ENCODE peak calls at places on chromosomes 12 and 14, in five cellular contexts. H is mucosa of gallbladder; S is GM23248; N is effector memory CD4-positive, alpha-beta T cell; A is ELR. F is an unnamed sample.

GRCh38 chr14:30799933-30800332 is 74.4 kb upstream of the COCH start:
- DNase-seq in H (no peak), S (no peak), N (no peak), A (no peak), F (no peak)

GRCh38 chr12:52797529-52797894 is 1.6 kb upstream of the KRT3 start:
- DNase-seq in H (no peak), S (no peak), N (no peak), A (no peak), F (no peak)

GRCh38 chr14:72818998-72819397 is 74.9 kb downstream of the DPF3 start:
- DNase-seq in H (no peak), S (no peak), N (no peak), A (no peak), F (no peak)

GRCh38 chr12:990308-990648 is 745 bp upstream of the ERC1 start:
- DNase-seq in H (peak), S (peak), N (peak), A (peak), F (no peak)

GRCh38 chr12:62714409-62715075 is 220.4 kb downstream of the PPM1H start:
- DNase-seq in H (no peak), S (no peak), N (no peak), A (no peak), F (no peak)

GRCh38 chr12:67648306-67649164 is at the start of gene DYRK2:
- DNase-seq in H (peak), S (peak), N (peak), A (peak), F (peak)

GRCh38 chr12:89450922-89451321 is 73.7 kb downstream of the GALNT4 start:
- DNase-seq in H (no peak), S (peak), N (no peak), A (peak), F (no peak)

GRCh38 chr12:61810486-61810885 is 449.7 kb upstream of the USP15 start:
- DNase-seq in H (no peak), S (no peak), N (no peak), A (no peak), F (no peak)

GRCh38 chr12:13443498-13443897 is 247.0 kb downstream of the EMP1 start:
- DNase-seq in H (no peak), S (no peak), N (no peak), A (no peak), F (no peak)

GRCh38 chr12:8577879-8578278 is 34.8 kb downstream of the AICDA start:
- DNase-seq in H (no peak), S (no peak), N (no peak), A (no peak), F (no peak)

GRCh38 chr12:50550530-50551223 is 45.9 kb downstream of the DIP2B start:
- DNase-seq in H (no peak), S (no peak), N (no peak), A (peak), F (no peak)

GRCh38 chr12:62517887-62518286 is 51.3 kb downstream of the MON2 start:
- DNase-seq in H (no peak), S (no peak), N (no peak), A (no peak), F (no peak)

GRCh38 chr12:19646599-19646998 is 207.3 kb downstream of the AEBP2 start:
- DNase-seq in H (no peak), S (no peak), N (no peak), A (no peak), F (no peak)

GRCh38 chr12:116687888-116688287 is 50.0 kb downstream of the SPRING1 start:
- DNase-seq in H (no peak), S (peak), N (no peak), A (peak), F (peak)

GRCh38 chr12:64976131-64976530 is 145.0 kb downstream of the WIF1 start:
- DNase-seq in H (no peak), S (no peak), N (no peak), A (no peak), F (no peak)

GRCh38 chr12:25321772-25322171 is 71.0 kb upstream of the KRAS start:
- DNase-seq in H (no peak), S (no peak), N (no peak), A (no peak), F (no peak)

GRCh38 chr14:85195872-85196477 is 334.0 kb upstream of the FLRT2 start:
- DNase-seq in H (no peak), S (peak), N (no peak), A (peak), F (peak)

GRCh38 chr12:127559349-127560040 is 707.5 kb upstream of the TMEM132C start:
- DNase-seq in H (peak), S (peak), N (peak), A (peak), F (peak)

GRCh38 chr14:105473677-105474477 is 744 bp upstream of the CRIP2 start:
- DNase-seq in H (peak), S (peak), N (peak), A (peak), F (peak)

GRCh38 chr12:107129315-107129930 is 36.1 kb upstream of the CRY1 start:
- DNase-seq in H (no peak), S (no peak), N (no peak), A (no peak), F (no peak)

GRCh38 chr12:10366875-10367274 is 23.0 kb downstream of the KLRK1 start:
- DNase-seq in H (no peak), S (peak), N (no peak), A (peak), F (no peak)

GRCh38 chr12:26100966-26101744 is 23.7 kb downstream of the BHLHE41 start:
- DNase-seq in H (peak), S (no peak), N (no peak), A (no peak), F (no peak)

GRCh38 chr12:53843545-53843944 is 91.8 kb upstream of the CISTR start:
- DNase-seq in H (no peak), S (no peak), N (no peak), A (no peak), F (no peak)

GRCh38 chr12:58378038-58378437 is 436.7 kb downstream of the ATP23 start:
- DNase-seq in H (no peak), S (peak), N (no peak), A (no peak), F (no peak)

GRCh38 chr12:92702754-92703679 is at the start of gene PLEKHG7:
- DNase-seq in H (no peak), S (no peak), N (no peak), A (no peak), F (no peak)

GRCh38 chr12:78330131-78330530 is 499.4 kb downstream of the NAV3 start:
- DNase-seq in H (no peak), S (no peak), N (no peak), A (no peak), F (no peak)

GRCh38 chr12:68933564-68933893 is 558 bp upstream of the CPM start:
- DNase-seq in H (no peak), S (peak), N (no peak), A (no peak), F (no peak)

GRCh38 chr12:72742560-72742959 is 470.4 kb downstream of the TRHDE start:
- DNase-seq in H (no peak), S (no peak), N (no peak), A (no peak), F (no peak)

GRCh38 chr12:118015944-118016343 is 559 bp upstream of the RFC5 start:
- DNase-seq in H (peak), S (no peak), N (no peak), A (no peak), F (no peak)

GRCh38 chr12:124640096-124640495 is 72.7 kb upstream of the NCOR2 start:
- DNase-seq in H (no peak), S (peak), N (no peak), A (peak), F (peak)

GRCh38 chr12:13562915-13563742 is 366.6 kb downstream of the EMP1 start:
- DNase-seq in H (no peak), S (no peak), N (no peak), A (no peak), F (no peak)

GRCh38 chr12:97716356-97716755 is 253.8 kb downstream of the RMST start:
- DNase-seq in H (peak), S (no peak), N (no peak), A (peak), F (no peak)

F was measured in H54.